ENCODE peak calls at places on chromosomes 11 and 22, in four cellular contexts. S is HCT116, D is HepG2, K is K562. C is an unnamed sample.

GRCh38 chr11:72741429-72741833 is 10.8 kb downstream of the ARAP1 start:
- DNase-seq in D (peak), S (no peak), K (peak), C (no peak)

GRCh38 chr11:32792948-32793475 is 1.4 kb downstream of the CCDC73 start:
- DNase-seq in S (peak), K (peak), D (peak), C (peak)

GRCh38 chr11:120815260-120816100 is 208.4 kb upstream of the TBCEL start:
- DNase-seq in D (no peak), K (no peak), S (no peak), C (no peak)

GRCh38 chr11:41459602-41460405 is at the start of gene LRRC4C:
- DNase-seq in S (no peak), K (no peak), D (no peak), C (no peak)

GRCh38 chr22:35299217-35299716 is 427 bp upstream of the TOM1 start:
- DNase-seq in D (no peak), K (no peak), S (no peak), C (peak)

GRCh38 chr11:67691149-67691548 is 16.7 kb upstream of the ALDH3B2 start:
- DNase-seq in D (no peak), S (no peak), K (no peak), C (no peak)

GRCh38 chr11:17445240-17445795 is 31.3 kb downstream of the ABCC8 start:
- DNase-seq in K (no peak), D (no peak), S (no peak), C (no peak)

GRCh38 chr11:61158691-61159381 is 2.4 kb downstream of the VPS37C start:
- DNase-seq in S (no peak), D (no peak), K (no peak), C (no peak)

GRCh38 chr11:61108847-61109585 is 6.7 kb downstream of the CD5 start:
- DNase-seq in K (no peak), D (no peak), S (no peak), C (no peak)

GRCh38 chr22:36816635-36817428 is at the start of gene PVALB:
- DNase-seq in S (no peak), D (no peak), K (peak), C (no peak)

GRCh38 chr22:18029686-18030267 is 5.4 kb upstream of the MICAL3 start:
- DNase-seq in S (no peak), D (no peak), K (no peak), C (no peak)

GRCh38 chr22:25824828-25825474 is 83.0 kb downstream of the MYO18B start:
- DNase-seq in K (no peak), D (no peak), S (no peak), C (no peak)

GRCh38 chr11:27196040-27196897 is 155.7 kb downstream of the BBOX1 start:
- DNase-seq in K (no peak), D (no peak), S (no peak), C (no peak)

GRCh38 chr22:38313384-38313955 is 3.8 kb downstream of the CSNK1E start:
- DNase-seq in K (no peak), S (no peak), D (no peak), C (peak)

GRCh38 chr11:114171257-114172054 is 111.9 kb downstream of the ZBTB16 start:
- DNase-seq in K (no peak), D (peak), S (no peak), C (no peak)

GRCh38 chr11:1086171-1087102 is 11.8 kb downstream of the MUC2 start:
- DNase-seq in S (no peak), D (no peak), K (no peak), C (no peak)

GRCh38 chr11:22640862-22641261 is 15.2 kb upstream of the FANCF start:
- DNase-seq in K (no peak), D (no peak), S (no peak), C (no peak)

GRCh38 chr11:35121326-35121865 is 17.6 kb upstream of the CD44 start:
- DNase-seq in K (no peak), S (no peak), D (no peak), C (no peak)

GRCh38 chr11:44528103-44528502 is 37.4 kb upstream of the CD82 start:
- DNase-seq in K (peak), S (no peak), D (no peak), C (no peak)

GRCh38 chr11:61874460-61874809 is 16.9 kb downstream of the FADS3 start:
- DNase-seq in S (no peak), K (no peak), D (no peak), C (no peak)

GRCh38 chr22:19799322-19800190 is 39.0 kb downstream of the TBX1 start:
- DNase-seq in K (peak), S (no peak), D (no peak), C (no peak)
- TF ChIP-seq POLR2AphosphoS5 in K (no peak), S (no peak), D (no peak), C (no peak)

DNA sequence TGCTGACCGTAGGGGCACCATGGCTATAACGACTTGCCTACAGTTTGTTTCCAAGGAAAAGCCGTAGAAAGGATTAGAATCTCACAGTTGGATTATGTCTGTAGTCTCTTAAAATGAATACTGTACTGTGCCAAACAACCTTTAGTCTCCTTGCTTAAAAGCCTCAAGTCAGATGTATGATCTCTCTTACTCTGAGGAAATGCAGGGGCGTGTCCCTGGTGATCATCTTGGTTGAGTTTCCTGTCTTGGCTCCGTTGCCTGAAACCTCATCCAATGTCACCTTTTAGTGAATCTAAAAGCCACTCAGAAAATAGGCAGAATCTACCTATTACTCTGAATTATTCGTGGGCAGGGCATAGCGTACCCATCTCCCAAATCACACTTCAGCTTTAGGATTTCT is 246.1 kb downstream of the ETS1 start:
- DNase-seq in D (no peak), K (no peak), S (no peak), C (no peak)
- TF ChIP-seq TCF7L2 in D (no peak), K (no peak), S (no peak), C (no peak)

GRCh38 chr11:63862923-63863322 is 24.0 kb downstream of the MARK2 start:
- DNase-seq in S (no peak), K (no peak), D (peak), C (no peak)
- TF ChIP-seq SIN3A in S (no peak), K (no peak), D (no peak), C (no peak)

GRCh38 chr11:10693509-10694071 is at the start of gene IRAG1:
- DNase-seq in S (no peak), K (no peak), D (no peak), C (no peak)
- TF ChIP-seq POLR2AphosphoS5 in S (no peak), K (no peak), D (no peak), C (no peak)

DNA sequence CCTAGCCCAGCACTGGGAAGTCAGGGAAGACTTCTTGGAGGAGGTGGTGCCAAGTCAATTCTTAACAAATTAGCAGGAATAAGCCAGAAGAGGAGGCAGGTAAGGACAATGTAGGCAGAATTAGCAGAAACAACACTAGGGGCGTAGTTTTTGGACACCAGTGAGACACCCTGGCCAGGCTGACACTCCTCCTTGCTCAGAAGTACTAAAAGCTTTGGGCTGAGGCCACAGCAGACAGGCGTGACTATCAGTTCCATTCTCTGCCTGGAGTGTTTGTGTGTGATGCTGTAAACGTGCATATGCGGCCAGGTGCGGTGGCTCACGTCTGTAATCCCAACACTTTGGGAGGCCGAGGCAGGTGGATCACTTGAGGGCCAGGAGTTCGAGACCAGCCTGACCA is 36.0 kb downstream of the PHF21B start:
- DNase-seq in S (no peak), D (no peak), K (no peak), C (no peak)
- TF ChIP-seq TCF7L2 in S (no peak), D (no peak), K (no peak), C (no peak)

DNA sequence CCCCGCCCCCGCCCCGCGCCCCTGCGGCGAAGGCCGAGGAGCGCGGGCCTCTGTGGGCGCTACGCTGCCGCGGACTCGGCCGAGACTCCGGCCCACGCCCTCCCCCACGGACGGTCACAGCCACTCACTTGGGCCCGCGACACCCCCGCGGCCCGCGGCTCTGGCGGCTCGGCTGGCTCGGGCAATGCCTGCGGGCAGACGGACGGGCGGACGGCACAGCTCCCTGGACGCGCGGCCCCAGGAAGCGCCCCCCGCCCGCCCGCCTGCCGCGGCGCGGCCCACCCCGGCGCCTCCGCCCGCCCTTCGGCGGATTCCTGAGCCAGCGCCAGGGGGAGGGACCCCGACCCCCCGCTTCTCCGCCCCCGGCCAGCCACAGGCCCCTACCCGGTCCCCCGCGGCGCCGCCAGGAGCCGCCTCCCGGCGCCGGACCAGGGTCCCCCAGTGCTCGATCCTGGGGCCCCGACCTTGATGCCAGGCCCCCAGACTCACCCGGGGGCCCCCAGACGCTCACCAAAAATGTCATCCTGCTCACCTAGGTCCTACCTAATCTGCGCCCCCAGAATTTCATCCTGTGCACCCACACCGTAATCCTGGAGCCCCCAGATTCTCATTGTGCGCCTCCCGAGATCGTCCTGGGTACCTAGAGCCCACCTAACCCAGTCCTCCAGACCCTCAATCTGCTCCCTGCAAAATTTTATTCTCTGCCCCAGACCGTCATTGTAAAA is at the start of gene EFEMP2:
- DNase-seq in S (no peak), K (no peak), D (no peak), C (no peak)
- TF ChIP-seq SIN3A in S (no peak), K (no peak), D (no peak), C (peak)